ENCODE peak calls at places on chromosomes 5 and 9, in ten cellular contexts. One of them, this sample, is unnamed.

GRCh38 chr5:27316283-27316675 is 277.9 kb upstream of the CDH9 start:
- DNase-seq in T47D: no peak
- DNase-seq in globus pallidus: no peak
- DNase-seq in SK-N-DZ: no peak
- DNase-seq in heart right ventricle: no peak
- DNase-seq in activated T-cell treated with anti-CD3 and anti-CD28 coated beads, Interleukin-2, amount 50 U/mL, for 48 hours: no peak
- DNase-seq in fibroblast of lung: peak
- DNase-seq in activated naive CD4-positive, alpha-beta T cell treated with anti-CD3 and anti-CD28 coated beads, Interleukin-2, amount 50 U/mL, for 72 hours: no peak
- DNase-seq in Caco-2: no peak
- DNase-seq in activated CD8-positive, alpha-beta T cell treated with anti-CD3 and anti-CD28 coated beads for 36 hours: no peak
- DNase-seq in this sample: no peak

GRCh38 chr5:65062684-65063083 is 294.0 kb downstream of the CWC27 start:
- DNase-seq in T47D: no peak
- DNase-seq in globus pallidus: no peak
- DNase-seq in SK-N-DZ: no peak
- DNase-seq in heart right ventricle: peak
- DNase-seq in activated T-cell treated with anti-CD3 and anti-CD28 coated beads, Interleukin-2, amount 50 U/mL, for 48 hours: no peak
- DNase-seq in fibroblast of lung: peak
- DNase-seq in activated naive CD4-positive, alpha-beta T cell treated with anti-CD3 and anti-CD28 coated beads, Interleukin-2, amount 50 U/mL, for 72 hours: no peak
- DNase-seq in Caco-2: no peak
- DNase-seq in activated CD8-positive, alpha-beta T cell treated with anti-CD3 and anti-CD28 coated beads for 36 hours: no peak
- DNase-seq in this sample: no peak

GRCh38 chr5:142384014-142384413 is 59.2 kb upstream of the SPRY4 start:
- DNase-seq in T47D: no peak
- DNase-seq in globus pallidus: no peak
- DNase-seq in SK-N-DZ: no peak
- DNase-seq in heart right ventricle: no peak
- DNase-seq in activated T-cell treated with anti-CD3 and anti-CD28 coated beads, Interleukin-2, amount 50 U/mL, for 48 hours: no peak
- DNase-seq in fibroblast of lung: no peak
- DNase-seq in activated naive CD4-positive, alpha-beta T cell treated with anti-CD3 and anti-CD28 coated beads, Interleukin-2, amount 50 U/mL, for 72 hours: no peak
- DNase-seq in Caco-2: no peak
- DNase-seq in activated CD8-positive, alpha-beta T cell treated with anti-CD3 and anti-CD28 coated beads for 36 hours: no peak
- DNase-seq in this sample: no peak

GRCh38 chr9:135010921-135011320 is 76.5 kb upstream of the OLFM1 start:
- DNase-seq in T47D: no peak
- DNase-seq in globus pallidus: no peak
- DNase-seq in SK-N-DZ: no peak
- DNase-seq in heart right ventricle: no peak
- DNase-seq in activated T-cell treated with anti-CD3 and anti-CD28 coated beads, Interleukin-2, amount 50 U/mL, for 48 hours: no peak
- DNase-seq in fibroblast of lung: no peak
- DNase-seq in activated naive CD4-positive, alpha-beta T cell treated with anti-CD3 and anti-CD28 coated beads, Interleukin-2, amount 50 U/mL, for 72 hours: no peak
- DNase-seq in Caco-2: no peak
- DNase-seq in activated CD8-positive, alpha-beta T cell treated with anti-CD3 and anti-CD28 coated beads for 36 hours: no peak
- DNase-seq in this sample: no peak

GRCh38 chr5:108216890-108217289 is 165.0 kb downstream of the FBXL17 start:
- DNase-seq in T47D: no peak
- DNase-seq in globus pallidus: no peak
- DNase-seq in SK-N-DZ: no peak
- DNase-seq in heart right ventricle: no peak
- DNase-seq in activated T-cell treated with anti-CD3 and anti-CD28 coated beads, Interleukin-2, amount 50 U/mL, for 48 hours: no peak
- DNase-seq in fibroblast of lung: peak
- DNase-seq in activated naive CD4-positive, alpha-beta T cell treated with anti-CD3 and anti-CD28 coated beads, Interleukin-2, amount 50 U/mL, for 72 hours: no peak
- DNase-seq in Caco-2: no peak
- DNase-seq in activated CD8-positive, alpha-beta T cell treated with anti-CD3 and anti-CD28 coated beads for 36 hours: no peak
- DNase-seq in this sample: no peak

GRCh38 chr9:85900504-85901201 is 40.3 kb upstream of the NAA35 start:
- DNase-seq in T47D: peak
- DNase-seq in globus pallidus: peak
- DNase-seq in SK-N-DZ: no peak
- DNase-seq in heart right ventricle: no peak
- DNase-seq in activated T-cell treated with anti-CD3 and anti-CD28 coated beads, Interleukin-2, amount 50 U/mL, for 48 hours: peak
- DNase-seq in fibroblast of lung: peak
- DNase-seq in activated naive CD4-positive, alpha-beta T cell treated with anti-CD3 and anti-CD28 coated beads, Interleukin-2, amount 50 U/mL, for 72 hours: no peak
- DNase-seq in Caco-2: peak
- DNase-seq in activated CD8-positive, alpha-beta T cell treated with anti-CD3 and anti-CD28 coated beads for 36 hours: peak
- DNase-seq in this sample: no peak

GRCh38 chr5:125034331-125034730 is 287.9 kb upstream of the ZNF608 start:
- DNase-seq in T47D: no peak
- DNase-seq in globus pallidus: no peak
- DNase-seq in SK-N-DZ: no peak
- DNase-seq in heart right ventricle: no peak
- DNase-seq in activated T-cell treated with anti-CD3 and anti-CD28 coated beads, Interleukin-2, amount 50 U/mL, for 48 hours: no peak
- DNase-seq in fibroblast of lung: no peak
- DNase-seq in activated naive CD4-positive, alpha-beta T cell treated with anti-CD3 and anti-CD28 coated beads, Interleukin-2, amount 50 U/mL, for 72 hours: no peak
- DNase-seq in Caco-2: no peak
- DNase-seq in activated CD8-positive, alpha-beta T cell treated with anti-CD3 and anti-CD28 coated beads for 36 hours: no peak
- DNase-seq in this sample: no peak

GRCh38 chr9:83242066-83242465 is 179.1 kb upstream of the RASEF start:
- DNase-seq in T47D: peak
- DNase-seq in globus pallidus: no peak
- DNase-seq in SK-N-DZ: no peak
- DNase-seq in heart right ventricle: no peak
- DNase-seq in activated T-cell treated with anti-CD3 and anti-CD28 coated beads, Interleukin-2, amount 50 U/mL, for 48 hours: no peak
- DNase-seq in fibroblast of lung: no peak
- DNase-seq in activated naive CD4-positive, alpha-beta T cell treated with anti-CD3 and anti-CD28 coated beads, Interleukin-2, amount 50 U/mL, for 72 hours: no peak
- DNase-seq in Caco-2: no peak
- DNase-seq in activated CD8-positive, alpha-beta T cell treated with anti-CD3 and anti-CD28 coated beads for 36 hours: no peak
- DNase-seq in this sample: no peak

GRCh38 chr5:21701317-21701716 is 1151.8 kb downstream of the CDH12 start:
- DNase-seq in T47D: peak
- DNase-seq in globus pallidus: no peak
- DNase-seq in SK-N-DZ: no peak
- DNase-seq in heart right ventricle: no peak
- DNase-seq in activated T-cell treated with anti-CD3 and anti-CD28 coated beads, Interleukin-2, amount 50 U/mL, for 48 hours: no peak
- DNase-seq in fibroblast of lung: no peak
- DNase-seq in activated naive CD4-positive, alpha-beta T cell treated with anti-CD3 and anti-CD28 coated beads, Interleukin-2, amount 50 U/mL, for 72 hours: no peak
- DNase-seq in Caco-2: no peak
- DNase-seq in activated CD8-positive, alpha-beta T cell treated with anti-CD3 and anti-CD28 coated beads for 36 hours: no peak
- DNase-seq in this sample: no peak

GRCh38 chr5:179812135-179812825 is 5.6 kb upstream of the MGAT4B start:
- DNase-seq in T47D: no peak
- DNase-seq in globus pallidus: no peak
- DNase-seq in SK-N-DZ: no peak
- DNase-seq in heart right ventricle: peak
- DNase-seq in activated T-cell treated with anti-CD3 and anti-CD28 coated beads, Interleukin-2, amount 50 U/mL, for 48 hours: no peak
- DNase-seq in fibroblast of lung: no peak
- DNase-seq in activated naive CD4-positive, alpha-beta T cell treated with anti-CD3 and anti-CD28 coated beads, Interleukin-2, amount 50 U/mL, for 72 hours: no peak
- DNase-seq in Caco-2: no peak
- DNase-seq in activated CD8-positive, alpha-beta T cell treated with anti-CD3 and anti-CD28 coated beads for 36 hours: no peak
- DNase-seq in this sample: no peak

GRCh38 chr9:38417003-38417965 is 7.0 kb downstream of the IGFBPL1 start:
- DNase-seq in T47D: peak
- DNase-seq in globus pallidus: no peak
- DNase-seq in SK-N-DZ: peak
- DNase-seq in heart right ventricle: no peak
- DNase-seq in activated T-cell treated with anti-CD3 and anti-CD28 coated beads, Interleukin-2, amount 50 U/mL, for 48 hours: peak
- DNase-seq in fibroblast of lung: no peak
- DNase-seq in activated naive CD4-positive, alpha-beta T cell treated with anti-CD3 and anti-CD28 coated beads, Interleukin-2, amount 50 U/mL, for 72 hours: no peak
- DNase-seq in Caco-2: peak
- DNase-seq in activated CD8-positive, alpha-beta T cell treated with anti-CD3 and anti-CD28 coated beads for 36 hours: peak
- DNase-seq in this sample: no peak

GRCh38 chr9:79089054-79089560 is 482.7 kb upstream of the TLE4 start:
- DNase-seq in T47D: no peak
- DNase-seq in globus pallidus: no peak
- DNase-seq in SK-N-DZ: no peak
- DNase-seq in heart right ventricle: no peak
- DNase-seq in activated T-cell treated with anti-CD3 and anti-CD28 coated beads, Interleukin-2, amount 50 U/mL, for 48 hours: no peak
- DNase-seq in fibroblast of lung: no peak
- DNase-seq in activated naive CD4-positive, alpha-beta T cell treated with anti-CD3 and anti-CD28 coated beads, Interleukin-2, amount 50 U/mL, for 72 hours: no peak
- DNase-seq in Caco-2: no peak
- DNase-seq in activated CD8-positive, alpha-beta T cell treated with anti-CD3 and anti-CD28 coated beads for 36 hours: no peak
- DNase-seq in this sample: no peak

GRCh38 chr5:127898551-127899213 is 184.9 kb upstream of the SLC12A2 start:
- DNase-seq in T47D: no peak
- DNase-seq in globus pallidus: no peak
- DNase-seq in SK-N-DZ: no peak
- DNase-seq in heart right ventricle: no peak
- DNase-seq in activated T-cell treated with anti-CD3 and anti-CD28 coated beads, Interleukin-2, amount 50 U/mL, for 48 hours: peak
- DNase-seq in fibroblast of lung: peak
- DNase-seq in activated naive CD4-positive, alpha-beta T cell treated with anti-CD3 and anti-CD28 coated beads, Interleukin-2, amount 50 U/mL, for 72 hours: no peak
- DNase-seq in Caco-2: no peak
- DNase-seq in activated CD8-positive, alpha-beta T cell treated with anti-CD3 and anti-CD28 coated beads for 36 hours: peak
- DNase-seq in this sample: no peak

GRCh38 chr9:133690111-133690561 is 48.0 kb downstream of the SARDH start:
- DNase-seq in T47D: peak
- DNase-seq in globus pallidus: no peak
- DNase-seq in SK-N-DZ: no peak
- DNase-seq in heart right ventricle: no peak
- DNase-seq in activated T-cell treated with anti-CD3 and anti-CD28 coated beads, Interleukin-2, amount 50 U/mL, for 48 hours: no peak
- DNase-seq in fibroblast of lung: no peak
- DNase-seq in activated naive CD4-positive, alpha-beta T cell treated with anti-CD3 and anti-CD28 coated beads, Interleukin-2, amount 50 U/mL, for 72 hours: no peak
- DNase-seq in Caco-2: peak
- DNase-seq in activated CD8-positive, alpha-beta T cell treated with anti-CD3 and anti-CD28 coated beads for 36 hours: no peak
- DNase-seq in this sample: no peak

GRCh38 chr9:137748741-137749140 is 128.8 kb upstream of the CACNA1B start:
- DNase-seq in T47D: no peak
- DNase-seq in globus pallidus: no peak
- DNase-seq in SK-N-DZ: no peak
- DNase-seq in heart right ventricle: no peak
- DNase-seq in activated T-cell treated with anti-CD3 and anti-CD28 coated beads, Interleukin-2, amount 50 U/mL, for 48 hours: no peak
- DNase-seq in fibroblast of lung: no peak
- DNase-seq in activated naive CD4-positive, alpha-beta T cell treated with anti-CD3 and anti-CD28 coated beads, Interleukin-2, amount 50 U/mL, for 72 hours: no peak
- DNase-seq in Caco-2: no peak
- DNase-seq in activated CD8-positive, alpha-beta T cell treated with anti-CD3 and anti-CD28 coated beads for 36 hours: no peak
- DNase-seq in this sample: no peak

GRCh38 chr5:68304421-68305052 is 89.0 kb downstream of the PIK3R1 start:
- DNase-seq in T47D: no peak
- DNase-seq in globus pallidus: no peak
- DNase-seq in SK-N-DZ: peak
- DNase-seq in heart right ventricle: no peak
- DNase-seq in activated T-cell treated with anti-CD3 and anti-CD28 coated beads, Interleukin-2, amount 50 U/mL, for 48 hours: no peak
- DNase-seq in fibroblast of lung: peak
- DNase-seq in activated naive CD4-positive, alpha-beta T cell treated with anti-CD3 and anti-CD28 coated beads, Interleukin-2, amount 50 U/mL, for 72 hours: no peak
- DNase-seq in Caco-2: no peak
- DNase-seq in activated CD8-positive, alpha-beta T cell treated with anti-CD3 and anti-CD28 coated beads for 36 hours: no peak
- DNase-seq in this sample: no peak

GRCh38 chr5:10601246-10602030 is 37.6 kb downstream of the ANKRD33B start:
- DNase-seq in T47D: peak
- DNase-seq in globus pallidus: peak
- DNase-seq in SK-N-DZ: peak
- DNase-seq in heart right ventricle: peak
- DNase-seq in activated T-cell treated with anti-CD3 and anti-CD28 coated beads, Interleukin-2, amount 50 U/mL, for 48 hours: no peak
- DNase-seq in fibroblast of lung: peak
- DNase-seq in activated naive CD4-positive, alpha-beta T cell treated with anti-CD3 and anti-CD28 coated beads, Interleukin-2, amount 50 U/mL, for 72 hours: peak
- DNase-seq in Caco-2: no peak
- DNase-seq in activated CD8-positive, alpha-beta T cell treated with anti-CD3 and anti-CD28 coated beads for 36 hours: no peak
- DNase-seq in this sample: no peak

GRCh38 chr9:81687521-81688261 is 1.7 kb downstream of the TLE1 start:
- DNase-seq in T47D: peak
- DNase-seq in globus pallidus: peak
- DNase-seq in SK-N-DZ: peak
- DNase-seq in heart right ventricle: peak
- DNase-seq in activated T-cell treated with anti-CD3 and anti-CD28 coated beads, Interleukin-2, amount 50 U/mL, for 48 hours: peak
- DNase-seq in fibroblast of lung: peak
- DNase-seq in activated naive CD4-positive, alpha-beta T cell treated with anti-CD3 and anti-CD28 coated beads, Interleukin-2, amount 50 U/mL, for 72 hours: no peak
- DNase-seq in Caco-2: peak
- DNase-seq in activated CD8-positive, alpha-beta T cell treated with anti-CD3 and anti-CD28 coated beads for 36 hours: peak
- DNase-seq in this sample: no peak

GRCh38 chr9:124001865-124002525 is 9.6 kb upstream of the LHX2 start:
- DNase-seq in T47D: no peak
- DNase-seq in globus pallidus: no peak
- DNase-seq in SK-N-DZ: no peak
- DNase-seq in heart right ventricle: no peak
- DNase-seq in activated T-cell treated with anti-CD3 and anti-CD28 coated beads, Interleukin-2, amount 50 U/mL, for 48 hours: no peak
- DNase-seq in fibroblast of lung: no peak
- DNase-seq in activated naive CD4-positive, alpha-beta T cell treated with anti-CD3 and anti-CD28 coated beads, Interleukin-2, amount 50 U/mL, for 72 hours: no peak
- DNase-seq in Caco-2: no peak
- DNase-seq in activated CD8-positive, alpha-beta T cell treated with anti-CD3 and anti-CD28 coated beads for 36 hours: no peak
- DNase-seq in this sample: no peak

GRCh38 chr9:2213830-2214468 is 198.8 kb downstream of the SMARCA2 start:
- DNase-seq in T47D: no peak
- DNase-seq in globus pallidus: no peak
- DNase-seq in SK-N-DZ: no peak
- DNase-seq in heart right ventricle: no peak
- DNase-seq in activated T-cell treated with anti-CD3 and anti-CD28 coated beads, Interleukin-2, amount 50 U/mL, for 48 hours: no peak
- DNase-seq in fibroblast of lung: no peak
- DNase-seq in activated naive CD4-positive, alpha-beta T cell treated with anti-CD3 and anti-CD28 coated beads, Interleukin-2, amount 50 U/mL, for 72 hours: no peak
- DNase-seq in Caco-2: no peak
- DNase-seq in activated CD8-positive, alpha-beta T cell treated with anti-CD3 and anti-CD28 coated beads for 36 hours: no peak
- DNase-seq in this sample: no peak

GRCh38 chr5:67677422-67677970 is 480.9 kb upstream of the CD180 start:
- DNase-seq in T47D: peak
- DNase-seq in globus pallidus: no peak
- DNase-seq in SK-N-DZ: peak
- DNase-seq in heart right ventricle: no peak
- DNase-seq in activated T-cell treated with anti-CD3 and anti-CD28 coated beads, Interleukin-2, amount 50 U/mL, for 48 hours: no peak
- DNase-seq in fibroblast of lung: no peak
- DNase-seq in activated naive CD4-positive, alpha-beta T cell treated with anti-CD3 and anti-CD28 coated beads, Interleukin-2, amount 50 U/mL, for 72 hours: no peak
- DNase-seq in Caco-2: no peak
- DNase-seq in activated CD8-positive, alpha-beta T cell treated with anti-CD3 and anti-CD28 coated beads for 36 hours: no peak
- DNase-seq in this sample: no peak

GRCh38 chr9:27437652-27438373 is 86.3 kb upstream of the IFNK start:
- DNase-seq in T47D: no peak
- DNase-seq in globus pallidus: no peak
- DNase-seq in SK-N-DZ: no peak
- DNase-seq in heart right ventricle: no peak
- DNase-seq in activated T-cell treated with anti-CD3 and anti-CD28 coated beads, Interleukin-2, amount 50 U/mL, for 48 hours: no peak
- DNase-seq in fibroblast of lung: no peak
- DNase-seq in activated naive CD4-positive, alpha-beta T cell treated with anti-CD3 and anti-CD28 coated beads, Interleukin-2, amount 50 U/mL, for 72 hours: no peak
- DNase-seq in Caco-2: no peak
- DNase-seq in activated CD8-positive, alpha-beta T cell treated with anti-CD3 and anti-CD28 coated beads for 36 hours: no peak
- DNase-seq in this sample: no peak

GRCh38 chr5:45694255-45694834 is 1.8 kb downstream of the HCN1 start:
- DNase-seq in T47D: peak
- DNase-seq in globus pallidus: no peak
- DNase-seq in SK-N-DZ: no peak
- DNase-seq in heart right ventricle: no peak
- DNase-seq in activated T-cell treated with anti-CD3 and anti-CD28 coated beads, Interleukin-2, amount 50 U/mL, for 48 hours: no peak
- DNase-seq in fibroblast of lung: no peak
- DNase-seq in activated naive CD4-positive, alpha-beta T cell treated with anti-CD3 and anti-CD28 coated beads, Interleukin-2, amount 50 U/mL, for 72 hours: no peak
- DNase-seq in Caco-2: no peak
- DNase-seq in activated CD8-positive, alpha-beta T cell treated with anti-CD3 and anti-CD28 coated beads for 36 hours: no peak
- DNase-seq in this sample: no peak

GRCh38 chr5:122967625-122968024 is 68.9 kb downstream of the PPIC start:
- DNase-seq in T47D: no peak
- DNase-seq in globus pallidus: no peak
- DNase-seq in SK-N-DZ: no peak
- DNase-seq in heart right ventricle: no peak
- DNase-seq in activated T-cell treated with anti-CD3 and anti-CD28 coated beads, Interleukin-2, amount 50 U/mL, for 48 hours: no peak
- DNase-seq in fibroblast of lung: no peak
- DNase-seq in activated naive CD4-positive, alpha-beta T cell treated with anti-CD3 and anti-CD28 coated beads, Interleukin-2, amount 50 U/mL, for 72 hours: no peak
- DNase-seq in Caco-2: no peak
- DNase-seq in activated CD8-positive, alpha-beta T cell treated with anti-CD3 and anti-CD28 coated beads for 36 hours: no peak
- DNase-seq in this sample: no peak

GRCh38 chr5:14707811-14708210 is 43.3 kb downstream of the OTULIN start:
- DNase-seq in T47D: no peak
- DNase-seq in globus pallidus: no peak
- DNase-seq in SK-N-DZ: no peak
- DNase-seq in heart right ventricle: no peak
- DNase-seq in activated T-cell treated with anti-CD3 and anti-CD28 coated beads, Interleukin-2, amount 50 U/mL, for 48 hours: peak
- DNase-seq in fibroblast of lung: no peak
- DNase-seq in activated naive CD4-positive, alpha-beta T cell treated with anti-CD3 and anti-CD28 coated beads, Interleukin-2, amount 50 U/mL, for 72 hours: no peak
- DNase-seq in Caco-2: no peak
- DNase-seq in activated CD8-positive, alpha-beta T cell treated with anti-CD3 and anti-CD28 coated beads for 36 hours: no peak
- DNase-seq in this sample: no peak

GRCh38 chr5:11904270-11904906 is at the start of gene CTNND2:
- DNase-seq in T47D: peak
- DNase-seq in globus pallidus: peak
- DNase-seq in SK-N-DZ: peak
- DNase-seq in heart right ventricle: peak
- DNase-seq in activated T-cell treated with anti-CD3 and anti-CD28 coated beads, Interleukin-2, amount 50 U/mL, for 48 hours: no peak
- DNase-seq in fibroblast of lung: peak
- DNase-seq in activated naive CD4-positive, alpha-beta T cell treated with anti-CD3 and anti-CD28 coated beads, Interleukin-2, amount 50 U/mL, for 72 hours: no peak
- DNase-seq in Caco-2: peak
- DNase-seq in activated CD8-positive, alpha-beta T cell treated with anti-CD3 and anti-CD28 coated beads for 36 hours: no peak
- DNase-seq in this sample: no peak

GRCh38 chr9:75186767-75187380 is 98.6 kb downstream of the OSTF1 start:
- DNase-seq in T47D: peak
- DNase-seq in globus pallidus: no peak
- DNase-seq in SK-N-DZ: no peak
- DNase-seq in heart right ventricle: no peak
- DNase-seq in activated T-cell treated with anti-CD3 and anti-CD28 coated beads, Interleukin-2, amount 50 U/mL, for 48 hours: no peak
- DNase-seq in fibroblast of lung: no peak
- DNase-seq in activated naive CD4-positive, alpha-beta T cell treated with anti-CD3 and anti-CD28 coated beads, Interleukin-2, amount 50 U/mL, for 72 hours: no peak
- DNase-seq in Caco-2: no peak
- DNase-seq in activated CD8-positive, alpha-beta T cell treated with anti-CD3 and anti-CD28 coated beads for 36 hours: no peak
- DNase-seq in this sample: no peak

GRCh38 chr5:168350315-168350714 is 58.9 kb downstream of the WWC1 start:
- DNase-seq in T47D: no peak
- DNase-seq in globus pallidus: no peak
- DNase-seq in SK-N-DZ: no peak
- DNase-seq in heart right ventricle: no peak
- DNase-seq in activated T-cell treated with anti-CD3 and anti-CD28 coated beads, Interleukin-2, amount 50 U/mL, for 48 hours: no peak
- DNase-seq in fibroblast of lung: no peak
- DNase-seq in activated naive CD4-positive, alpha-beta T cell treated with anti-CD3 and anti-CD28 coated beads, Interleukin-2, amount 50 U/mL, for 72 hours: no peak
- DNase-seq in Caco-2: no peak
- DNase-seq in activated CD8-positive, alpha-beta T cell treated with anti-CD3 and anti-CD28 coated beads for 36 hours: no peak
- DNase-seq in this sample: no peak